ENCODE peak calls at places on chromosomes 4 and X, in four cellular contexts. E is pancreas, L is tibial artery, R is GM23248. M is an unnamed sample.

GRCh38 chr4:176885224-176885623 is 92.5 kb upstream of the VEGFC start:
- DNase-seq in R (peak; percentile 54), L (no peak), E (no peak), M (no peak)

GRCh38 chrX:111164728-111165127 is 68.7 kb downstream of the PAK3 start:
- DNase-seq in E (no peak), R (peak; percentile 22), L (no peak), M (no peak)

GRCh38 chr4:5842456-5842855 is 50.4 kb downstream of the CRMP1 start:
- DNase-seq in R (no peak), L (no peak), E (no peak), M (no peak)

GRCh38 chr4:80005863-80006262 is 67.2 kb downstream of the ANTXR2 start:
- DNase-seq in E (no peak), R (no peak), L (no peak), M (no peak)

GRCh38 chr4:1200425-1201035 is 28.1 kb upstream of the SPON2 start:
- DNase-seq in L (peak; percentile 18), R (peak; percentile 91), E (peak; percentile 30), M (no peak)

GRCh38 chrX:71195959-71196727 is 26.9 kb upstream of the GJB1 start:
- DNase-seq in R (no peak), E (no peak), L (no peak), M (no peak)

GRCh38 chrX:102154900-102155805 is 624 bp downstream of the BEX5 start:
- DNase-seq in E (peak; percentile 16), R (peak; percentile 8), L (no peak), M (no peak)

GRCh38 chrX:7987160-7987992 is 60.2 kb upstream of the PNPLA4 start:
- DNase-seq in R (peak; percentile 22), E (no peak), L (no peak), M (no peak)

GRCh38 chrX:45794323-45794994 is 593.8 kb upstream of the DIPK2B start:
- DNase-seq in E (no peak), L (no peak), R (no peak), M (no peak)

GRCh38 chr4:73127839-73128448 is 58.4 kb upstream of the COX18 start:
- DNase-seq in L (no peak), E (no peak), R (peak; percentile 42), M (no peak)

GRCh38 chr4:118158946-118159345 is 124.7 kb downstream of the NDST3 start:
- DNase-seq in L (no peak), R (no peak), E (no peak), M (no peak)

GRCh38 chr4:5158825-5159224 is 107.5 kb downstream of the STK32B start:
- DNase-seq in L (no peak), R (no peak), E (no peak), M (no peak)

GRCh38 chrX:124346064-124346876 is at the start of gene SH2D1A:
- DNase-seq in E (no peak), R (peak; percentile 2), L (no peak), M (no peak)

GRCh38 chr4:55378617-55379467 is 16.9 kb upstream of the TMEM165 start:
- DNase-seq in R (no peak), E (peak; percentile 40), L (no peak), M (no peak)

GRCh38 chr4:162461952-162462351 is 298.2 kb upstream of the FSTL5 start:
- DNase-seq in L (no peak), R (peak; percentile 0), E (no peak), M (no peak)

GRCh38 chrX:39802906-39803305 is 294.9 kb downstream of the BCOR start:
- DNase-seq in L (no peak), E (no peak), R (no peak), M (no peak)

GRCh38 chrX:55783723-55784122 is 66.2 kb downstream of the RRAGB start:
- DNase-seq in R (no peak), E (no peak), L (no peak), M (no peak)

GRCh38 chrX:11667286-11667685 is 1.6 kb upstream of the ARHGAP6 start:
- DNase-seq in E (no peak), R (no peak), L (no peak), M (no peak)

GRCh38 chrX:109902665-109903064 is 100.2 kb upstream of the TMEM164 start:
- DNase-seq in E (no peak), L (no peak), R (peak; percentile 56), M (no peak)

GRCh38 chr4:74624351-74625151 is 169.8 kb downstream of the BTC start:
- DNase-seq in R (peak; percentile 85), E (no peak), L (no peak), M (no peak)

GRCh38 chr4:20506827-20507226 is 193.4 kb upstream of the PACRGL start:
- DNase-seq in R (peak; percentile 87), E (no peak), L (no peak), M (no peak)

GRCh38 chr4:76341063-76341462 is 34.5 kb downstream of the STBD1 start:
- DNase-seq in R (peak; percentile 78), E (no peak), L (no peak), M (no peak)

GRCh38 chr4:118139241-118139640 is 105.0 kb downstream of the NDST3 start:
- DNase-seq in L (no peak), R (no peak), E (no peak), M (no peak)

GRCh38 chrX:120769576-120770341 is 105.9 kb downstream of the CT47B1 start:
- DNase-seq in E (no peak), R (peak; percentile 75), L (no peak), M (no peak)

GRCh38 chr4:22897520-22898108 is 204.9 kb downstream of the GBA3 start:
- DNase-seq in E (peak; percentile 28), L (no peak), R (peak; percentile 29), M (no peak)

GRCh38 chr4:20422398-20422797 is 170.7 kb downstream of the SLIT2 start:
- DNase-seq in L (no peak), E (peak; percentile 25), R (peak; percentile 70), M (no peak)

GRCh38 chr4:72312032-72312650 is 256.9 kb downstream of the ADAMTS3 start:
- DNase-seq in E (peak; percentile 31), L (peak; percentile 85), R (peak; percentile 97), M (peak; percentile 40)

GRCh38 chr4:94486372-94486801 is 34.6 kb downstream of the PDLIM5 start:
- DNase-seq in E (no peak), R (no peak), L (no peak), M (no peak)

GRCh38 chrX:136275553-136275952 is 24.4 kb upstream of the MAP7D3 start:
- DNase-seq in L (no peak), E (no peak), R (no peak), M (no peak)

GRCh38 chrX:17535229-17535628 is 160.2 kb downstream of the NHS start:
- DNase-seq in E (peak; percentile 50), L (no peak), R (peak; percentile 29), M (peak; percentile 11)

GRCh38 chr4:140213116-140213515 is 59.1 kb upstream of the MAML3 start:
- DNase-seq in R (peak; percentile 10), L (no peak), E (no peak), M (no peak)

GRCh38 chr4:150949943-150950342 is 65.1 kb downstream of the LRBA start:
- DNase-seq in E (no peak), R (no peak), L (no peak), M (no peak)

GRCh38 chrX:122421434-122422121 is 762.5 kb upstream of the GRIA3 start:
- DNase-seq in L (no peak), R (no peak), E (no peak), M (no peak)

GRCh38 chrX:103733017-103733416 is 22.3 kb downstream of the TMEM31 start:
- DNase-seq in R (peak; percentile 43), E (no peak), L (no peak), M (no peak)

GRCh38 chrX:39750246-39750790 is 347.4 kb downstream of the BCOR start:
- DNase-seq in E (no peak), L (no peak), R (peak; percentile 42), M (no peak)

GRCh38 chr4:41532880-41533279 is 5.1 kb upstream of the LIMCH1 start:
- DNase-seq in L (no peak), R (no peak), E (no peak), M (no peak)

GRCh38 chr4:41531561-41532245 is 6.3 kb upstream of the LIMCH1 start:
- DNase-seq in L (no peak), E (no peak), R (no peak), M (no peak)

GRCh38 chr4:41533685-41534084 is 4.3 kb upstream of the LIMCH1 start:
- DNase-seq in L (no peak), R (no peak), E (no peak), M (no peak)

GRCh38 chr4:41530741-41531140 is 7.2 kb upstream of the LIMCH1 start:
- DNase-seq in R (no peak), E (no peak), L (no peak), M (no peak)

DNA sequence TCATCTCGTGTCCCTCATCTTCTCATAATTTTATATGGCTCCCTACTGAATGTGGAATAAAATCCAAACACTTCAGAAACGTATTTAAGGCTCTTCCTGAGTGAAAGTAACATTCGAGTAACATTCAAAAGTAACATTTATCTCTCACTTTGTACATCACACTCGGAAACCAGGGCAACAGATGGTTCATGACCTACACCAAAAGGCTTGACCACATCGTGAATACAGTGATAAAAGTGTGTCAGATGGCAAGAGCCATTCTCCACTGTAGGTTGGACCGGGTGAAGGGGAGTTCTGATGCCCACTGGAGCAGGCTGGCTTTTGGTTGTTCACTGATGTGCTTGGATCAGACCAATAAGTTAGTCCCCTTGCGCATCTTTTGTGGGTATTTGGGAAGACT is 5.6 kb upstream of the LIMCH1 start:
- DNase-seq in R (no peak), L (no peak), E (no peak), M (no peak)
- H3K4me1 ChIP-seq in R (no peaks in the 10 kb centered on the region), L (peaks cover 43% of the 10 kb centered on the region), E (no peaks in the 10 kb centered on the region), M (peaks cover 33% of the 10 kb centered on the region)

GRCh38 chrX:24027086-24027485 is at the start of gene KLHL15:
- DNase-seq in L (no peak), E (no peak), R (no peak), M (no peak)
- H3K4me3 ChIP-seq in L (peak within 1 kb of the TSS; percentile 90), E (peak within 1 kb of the TSS; percentile 21), R (peak within 1 kb of the TSS; percentile 83), M (peak within 1 kb of the TSS; percentile 92)

GRCh38 chr4:2859514-2859913 is 15.9 kb downstream of the ADD1 start:
- DNase-seq in R (no peak), L (no peak), E (no peak), M (no peak)
- H3K4me1 ChIP-seq in R (peaks cover 43% of the 10 kb centered on the region), L (peaks cover 84% of the 10 kb centered on the region), E (peaks cover 57% of the 10 kb centered on the region), M (peaks cover 100% of the 10 kb centered on the region)

GRCh38 chr4:45043916-45044315 is 317.6 kb upstream of the GNPDA2 start:
- DNase-seq in L (no peak), E (no peak), R (no peak), M (peak; percentile 13)
- H3K4me3 ChIP-seq in L (no peak overlapping the region), E (no peak overlapping the region), R (no peak overlapping the region), M (no peak overlapping the region)

DNA sequence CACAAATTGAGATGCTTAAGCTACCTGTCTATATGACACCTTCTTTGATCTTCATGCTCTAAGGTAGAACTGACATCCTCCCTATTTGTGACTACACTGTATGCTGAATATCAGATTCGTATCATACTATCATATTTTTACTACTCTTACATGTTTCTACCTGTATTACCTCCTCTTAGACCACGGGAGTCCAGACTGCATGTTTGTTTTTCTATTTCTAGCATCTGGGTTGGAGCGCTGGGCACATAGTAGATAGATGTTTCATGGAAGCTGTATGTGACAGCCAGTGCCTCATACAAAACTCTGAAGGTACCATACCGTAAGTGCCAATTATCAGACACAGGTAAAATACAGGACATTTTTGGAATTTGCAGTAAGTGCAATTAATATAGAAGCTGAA is 47.6 kb downstream of the ATP10D start:
- DNase-seq in L (no peak), R (no peak), E (no peak), M (no peak)
- H3K4me1 ChIP-seq in L (peaks cover 28% of the 10 kb centered on the region), R (peaks cover 77% of the 10 kb centered on the region), E (no peaks in the 10 kb centered on the region), M (no peaks in the 10 kb centered on the region)

GRCh38 chrX:36986231-36986630 is 21.9 kb upstream of the FAM47C start:
- DNase-seq in E (no peak), L (no peak), R (no peak), M (no peak)
- H3K4me3 ChIP-seq in E (no peak overlapping the region), L (peak overlapping the region; percentile 28), R (no peak overlapping the region), M (no peak overlapping the region)

GRCh38 chrX:135275973-135276372 is 24.1 kb downstream of the ETDA start:
- DNase-seq in E (no peak), L (no peak), R (no peak), M (no peak)

GRCh38 chrX:135273162-135273561 is 21.3 kb downstream of the ETDA start:
- DNase-seq in E (no peak), R (no peak), L (no peak), M (no peak)
- H3K4me1 ChIP-seq in E (no peaks in the 10 kb centered on the region), R (no peaks in the 10 kb centered on the region), L (no peaks in the 10 kb centered on the region), M (no peaks in the 10 kb centered on the region)

M was measured in gastrocnemius medialis.